ENCODE peak calls at places on chromosomes 2 and 18, in five cellular contexts. Z is HuH-7; K is immature natural killer cell; M is activated CD8-positive, alpha-beta T cell treated with anti-CD3 and anti-CD28 coated beads for 36 hours; I is Calu3. C is an unnamed sample.

GRCh38 chr2:198054299-198054698 is 249.9 kb downstream of the PLCL1 start:
- DNase-seq in Z (peak; percentile 6), K (no peak), M (peak; percentile 65), I (peak; percentile 20), C (peak; percentile 78)

GRCh38 chr2:69720922-69721491 is 20.9 kb upstream of the ANXA4 start:
- DNase-seq in Z (no peak), K (no peak), M (no peak), I (no peak), C (no peak)

GRCh38 chr2:178397002-178397605 is 53.9 kb downstream of the PRKRA start:
- DNase-seq in Z (peak; percentile 23), K (peak; percentile 5), M (peak; percentile 8), I (peak; percentile 11), C (peak; percentile 67)

GRCh38 chr2:64866797-64867196 is 122.4 kb upstream of the SLC1A4 start:
- DNase-seq in Z (no peak), K (no peak), M (no peak), I (no peak), C (no peak)

GRCh38 chr2:72998234-72998651 is 73.3 kb downstream of the SFXN5 start:
- DNase-seq in Z (no peak), K (no peak), M (no peak), I (no peak), C (no peak)

GRCh38 chr2:27314709-27315108 is 6.5 kb upstream of the UCN start:
- DNase-seq in Z (no peak), K (no peak), M (no peak), I (no peak), C (no peak)

GRCh38 chr2:36834203-36834602 is 132.1 kb downstream of the STRN start:
- DNase-seq in Z (no peak), K (no peak), M (no peak), I (no peak), C (no peak)

GRCh38 chr18:76145968-76146367 is 349.1 kb downstream of the ZNF516 start:
- DNase-seq in Z (no peak), K (no peak), M (no peak), I (no peak), C (no peak)

GRCh38 chr2:187774551-187775071 is 220.4 kb upstream of the TFPI start:
- DNase-seq in Z (no peak), K (no peak), M (no peak), I (no peak), C (no peak)

GRCh38 chr2:37471994-37472393 is 127.6 kb downstream of the QPCT start:
- DNase-seq in Z (no peak), K (no peak), M (no peak), I (no peak), C (no peak)

GRCh38 chr2:11169333-11169732 is 14.1 kb downstream of the SLC66A3 start:
- DNase-seq in Z (no peak), K (no peak), M (no peak), I (no peak), C (no peak)

GRCh38 chr2:160453111-160453820 is 40.3 kb downstream of the RBMS1 start:
- DNase-seq in Z (no peak), K (no peak), M (no peak), I (no peak), C (no peak)

GRCh38 chr2:143705108-143705686 is 576.0 kb downstream of the ARHGAP15 start:
- DNase-seq in Z (peak; percentile 4), K (no peak), M (no peak), I (no peak), C (no peak)

GRCh38 chr2:96907405-96908041 is 37.6 kb upstream of the SEMA4C start:
- DNase-seq in Z (no peak), K (no peak), M (no peak), I (no peak), C (no peak)

GRCh38 chr18:8668381-8668780 is 37.0 kb upstream of the MTCL1 start:
- DNase-seq in Z (no peak), K (no peak), M (no peak), I (no peak), C (no peak)

GRCh38 chr2:153096272-153096671 is 377.9 kb downstream of the ARL6IP6 start:
- DNase-seq in Z (no peak), K (no peak), M (no peak), I (no peak), C (no peak)

GRCh38 chr2:148000095-148000494 is 20.4 kb downstream of the ORC4 start:
- DNase-seq in Z (no peak), K (no peak), M (no peak), I (no peak), C (no peak)

GRCh38 chr2:103991591-103991990 is 862.3 kb upstream of the POU3F3 start:
- DNase-seq in Z (peak; percentile 8), K (no peak), M (no peak), I (no peak), C (no peak)

GRCh38 chr18:35478520-35479435 is 19.0 kb downstream of the INO80C start:
- DNase-seq in Z (no peak), K (no peak), M (peak; percentile 69), I (peak; percentile 78), C (no peak)

GRCh38 chr2:73638429-73638828 is 3.8 kb downstream of the NAT8 start:
- DNase-seq in Z (no peak), K (no peak), M (no peak), I (no peak), C (no peak)

GRCh38 chr2:191015831-191016230 is 1.9 kb upstream of the STAT1 start:
- DNase-seq in Z (no peak), K (no peak), M (no peak), I (no peak), C (no peak)

GRCh38 chr2:208142925-208143799 is 2.8 kb downstream of the CRYGB start:
- DNase-seq in Z (no peak), K (no peak), M (no peak), I (no peak), C (no peak)

GRCh38 chr18:76258209-76258608 is 236.8 kb downstream of the ZNF516 start:
- DNase-seq in Z (no peak), K (no peak), M (no peak), I (no peak), C (peak; percentile 23)

GRCh38 chr18:25253136-25253535 is 98.8 kb downstream of the ZNF521 start:
- DNase-seq in Z (no peak), K (no peak), M (no peak), I (no peak), C (no peak)

GRCh38 chr2:70535573-70535972 is 18.1 kb downstream of the TGFA start:
- DNase-seq in Z (no peak), K (no peak), M (no peak), I (no peak), C (no peak)

GRCh38 chr18:36602071-36602470 is 226.7 kb downstream of the TPGS2 start:
- DNase-seq in Z (no peak), K (no peak), M (no peak), I (no peak), C (no peak)

GRCh38 chr18:51867767-51868166 is 472.2 kb upstream of the DCC start:
- DNase-seq in Z (no peak), K (no peak), M (peak; percentile 3), I (no peak), C (peak; percentile 61)

GRCh38 chr2:230719340-230719739 is 6.7 kb downstream of the CAB39 start:
- DNase-seq in Z (no peak), K (no peak), M (no peak), I (no peak), C (no peak)

GRCh38 chr2:60440080-60440753 is 113.2 kb downstream of the BCL11A start:
- DNase-seq in Z (no peak), K (no peak), M (no peak), I (no peak), C (no peak)

GRCh38 chr2:186589733-186590537 is at the start of gene ITGAV:
- DNase-seq in Z (peak; percentile 88), K (peak; percentile 76), M (peak; percentile 88), I (peak; percentile 95), C (peak; percentile 95)

GRCh38 chr2:241620419-241620769 is 16.6 kb downstream of the THAP4 start:
- DNase-seq in Z (no peak), K (no peak), M (peak; percentile 85), I (peak; percentile 42), C (peak; percentile 71)

GRCh38 chr18:6069103-6069502 is 173.8 kb upstream of the TMEM200C start:
- DNase-seq in Z (no peak), K (no peak), M (no peak), I (no peak), C (no peak)

GRCh38 chr2:60873381-60873780 is 8.0 kb upstream of the REL start:
- DNase-seq in Z (no peak), K (no peak), M (no peak), I (no peak), C (no peak)

GRCh38 chr2:208359632-208359986 is 47.0 kb upstream of the PTH2R start:
- DNase-seq in Z (peak; percentile 71), K (peak; percentile 56), M (no peak), I (no peak), C (peak; percentile 60)

GRCh38 chr18:36195427-36196122 is 8.3 kb downstream of the MOCOS start:
- DNase-seq in Z (no peak), K (no peak), M (no peak), I (no peak), C (no peak)

GRCh38 chr18:65934874-65935273 is 184.1 kb downstream of the CDH7 start:
- DNase-seq in Z (no peak), K (no peak), M (no peak), I (no peak), C (no peak)

GRCh38 chr2:239055756-239056493 is 208.0 kb downstream of the TWIST2 start:
- DNase-seq in Z (no peak), K (no peak), M (no peak), I (no peak), C (no peak)

GRCh38 chr2:108169982-108170625 is 69.7 kb upstream of the SULT1C3 start:
- DNase-seq in Z (peak; percentile 8), K (no peak), M (no peak), I (no peak), C (no peak)

C was measured in activated CD4-positive, alpha-beta T cell treated with anti-CD3 and anti-CD28 coated beads, Interleukin-2, amount 10 ng/mL, durations not matched to agents 24 days and 14 days.